ENCODE peak calls at places on chromosome 9, in four cellular contexts. One of them, this sample, is unnamed.

GRCh38 chr9:70021026-70021571 is 22.5 kb upstream of the MAMDC2 start:
- DNase-seq in adipocyte: peak
- DNase-seq in AG09309: peak
- DNase-seq in AG10803: peak
- DNase-seq in this sample: no peak

GRCh38 chr9:137664676-137665075 is 45.9 kb downstream of the EHMT1 start:
- DNase-seq in AG09309: no peak
- DNase-seq in AG10803: no peak
- DNase-seq in adipocyte: no peak
- DNase-seq in this sample: no peak

GRCh38 chr9:94887721-94888120 is 161.2 kb downstream of the AOPEP start:
- DNase-seq in AG09309: no peak
- DNase-seq in adipocyte: no peak
- DNase-seq in AG10803: no peak
- DNase-seq in this sample: no peak

GRCh38 chr9:107784235-107784958 is 294.8 kb upstream of the KLF4 start:
- DNase-seq in AG09309: peak
- DNase-seq in AG10803: peak
- DNase-seq in adipocyte: peak
- DNase-seq in this sample: no peak

GRCh38 chr9:113581865-113582697 is 118.6 kb downstream of the RGS3 start:
- DNase-seq in AG09309: no peak
- DNase-seq in adipocyte: no peak
- DNase-seq in AG10803: peak
- DNase-seq in this sample: peak

GRCh38 chr9:68947015-68947414 is 66.9 kb downstream of the PRKACG start:
- DNase-seq in AG09309: no peak
- DNase-seq in AG10803: no peak
- DNase-seq in adipocyte: no peak
- DNase-seq in this sample: no peak

GRCh38 chr9:136484153-136485048 is 1.6 kb upstream of the SEC16A start:
- DNase-seq in AG10803: peak
- DNase-seq in AG09309: no peak
- DNase-seq in adipocyte: no peak
- DNase-seq in this sample: no peak

GRCh38 chr9:89797970-89798369 is 193.2 kb downstream of the GADD45G start:
- DNase-seq in AG09309: no peak
- DNase-seq in AG10803: no peak
- DNase-seq in adipocyte: no peak
- DNase-seq in this sample: no peak

GRCh38 chr9:113738898-113739604 is 137.1 kb upstream of the ZNF618 start:
- DNase-seq in adipocyte: no peak
- DNase-seq in AG10803: no peak
- DNase-seq in AG09309: no peak
- DNase-seq in this sample: peak

GRCh38 chr9:131104016-131104740 is 7.8 kb downstream of the AIF1L start:
- DNase-seq in AG09309: no peak
- DNase-seq in AG10803: no peak
- DNase-seq in adipocyte: no peak
- DNase-seq in this sample: no peak

GRCh38 chr9:71001780-71002386 is 119.5 kb downstream of the TRPM3 start:
- DNase-seq in adipocyte: peak
- DNase-seq in AG10803: peak
- DNase-seq in AG09309: peak
- DNase-seq in this sample: peak

GRCh38 chr9:84283895-84284294 is 56.7 kb downstream of the SLC28A3 start:
- DNase-seq in adipocyte: no peak
- DNase-seq in AG10803: no peak
- DNase-seq in AG09309: no peak
- DNase-seq in this sample: no peak

GRCh38 chr9:123048748-123049147 is 15.3 kb downstream of the GPR21 start:
- DNase-seq in AG10803: peak
- DNase-seq in AG09309: no peak
- DNase-seq in adipocyte: peak
- DNase-seq in this sample: no peak

GRCh38 chr9:13688990-13689600 is 409.6 kb upstream of the MPDZ start:
- DNase-seq in AG09309: no peak
- DNase-seq in adipocyte: peak
- DNase-seq in AG10803: peak
- DNase-seq in this sample: no peak

GRCh38 chr9:105245720-105246161 is 1.3 kb downstream of the SLC44A1 start:
- DNase-seq in AG09309: no peak
- DNase-seq in adipocyte: no peak
- DNase-seq in AG10803: no peak
- DNase-seq in this sample: no peak

GRCh38 chr9:98502311-98502975 is 206.3 kb downstream of the GABBR2 start:
- DNase-seq in adipocyte: peak
- DNase-seq in AG09309: no peak
- DNase-seq in AG10803: peak
- DNase-seq in this sample: no peak

GRCh38 chr9:2241875-2242741 is 227.0 kb downstream of the SMARCA2 start:
- DNase-seq in adipocyte: peak
- DNase-seq in AG10803: peak
- DNase-seq in AG09309: peak
- DNase-seq in this sample: peak

GRCh38 chr9:106962615-106963363 is 99.8 kb downstream of the ZNF462 start:
- DNase-seq in AG09309: no peak
- DNase-seq in AG10803: no peak
- DNase-seq in adipocyte: peak
- DNase-seq in this sample: no peak

GRCh38 chr9:132114102-132114707 is 34.5 kb upstream of the MED27 start:
- DNase-seq in AG09309: no peak
- DNase-seq in adipocyte: peak
- DNase-seq in AG10803: peak
- DNase-seq in this sample: peak

GRCh38 chr9:109498195-109499060 is at the start of gene PTPN3:
- DNase-seq in AG09309: no peak
- DNase-seq in AG10803: no peak
- DNase-seq in adipocyte: peak
- DNase-seq in this sample: no peak

GRCh38 chr9:136609838-136610311 is 52.8 kb upstream of the EGFL7 start:
- DNase-seq in adipocyte: no peak
- DNase-seq in AG10803: no peak
- DNase-seq in AG09309: no peak
- DNase-seq in this sample: no peak

GRCh38 chr9:105881654-105882349 is 187.5 kb downstream of the TMEM38B start:
- DNase-seq in AG10803: peak
- DNase-seq in AG09309: peak
- DNase-seq in adipocyte: peak
- DNase-seq in this sample: peak

GRCh38 chr9:135413461-135413860 is 66.1 kb upstream of the PPP1R26 start:
- DNase-seq in AG10803: no peak
- DNase-seq in AG09309: no peak
- DNase-seq in adipocyte: no peak
- DNase-seq in this sample: no peak

GRCh38 chr9:131420913-131421312 is 27.0 kb downstream of the PRRC2B start:
- DNase-seq in AG09309: no peak
- DNase-seq in adipocyte: peak
- DNase-seq in AG10803: peak
- DNase-seq in this sample: no peak

GRCh38 chr9:19938990-19939736 is 150.3 kb upstream of the SLC24A2 start:
- DNase-seq in adipocyte: no peak
- DNase-seq in AG09309: no peak
- DNase-seq in AG10803: no peak
- DNase-seq in this sample: no peak

GRCh38 chr9:93209576-93210323 is 25.8 kb downstream of the WNK2 start:
- DNase-seq in AG09309: no peak
- DNase-seq in adipocyte: no peak
- DNase-seq in AG10803: no peak
- DNase-seq in this sample: no peak

GRCh38 chr9:94607340-94607695 is 13.7 kb upstream of the FBP2 start:
- DNase-seq in adipocyte: no peak
- DNase-seq in AG10803: no peak
- DNase-seq in AG09309: no peak
- DNase-seq in this sample: peak

GRCh38 chr9:137433916-137434431 is 7.2 kb downstream of the ENTPD8 start:
- DNase-seq in AG09309: no peak
- DNase-seq in AG10803: no peak
- DNase-seq in adipocyte: no peak
- DNase-seq in this sample: no peak

GRCh38 chr9:27591093-27591492 is 17.8 kb upstream of the C9orf72 start:
- DNase-seq in adipocyte: no peak
- DNase-seq in AG10803: peak
- DNase-seq in AG09309: no peak
- DNase-seq in this sample: no peak

GRCh38 chr9:91416086-91416712 is 7.4 kb downstream of the NFIL3 start:
- DNase-seq in adipocyte: peak
- DNase-seq in AG09309: no peak
- DNase-seq in AG10803: peak
- DNase-seq in this sample: no peak

GRCh38 chr9:82127993-82128710 is 139.6 kb downstream of the SPATA31D1 start:
- DNase-seq in adipocyte: no peak
- DNase-seq in AG09309: no peak
- DNase-seq in AG10803: no peak
- DNase-seq in this sample: no peak

GRCh38 chr9:93906182-93906880 is 48.8 kb downstream of the BARX1 start:
- DNase-seq in AG10803: no peak
- DNase-seq in AG09309: no peak
- DNase-seq in adipocyte: no peak
- DNase-seq in this sample: no peak

GRCh38 chr9:118129541-118129940 is 425.3 kb downstream of the TLR4 start:
- DNase-seq in AG09309: no peak
- DNase-seq in AG10803: no peak
- DNase-seq in adipocyte: no peak
- DNase-seq in this sample: no peak
- H3K4me3 ChIP-seq in AG09309: no peak
- H3K4me3 ChIP-seq in AG10803: no peak
- H3K4me3 ChIP-seq in adipocyte: no peak
- H3K4me3 ChIP-seq in this sample: no peak

GRCh38 chr9:116153765-116154333 is at the start of gene PAPPA:
- DNase-seq in AG10803: no peak
- DNase-seq in AG09309: no peak
- DNase-seq in adipocyte: peak
- DNase-seq in this sample: no peak
- H3K4me3 ChIP-seq in AG10803: peak
- H3K4me3 ChIP-seq in AG09309: peak
- H3K4me3 ChIP-seq in adipocyte: peak
- H3K4me3 ChIP-seq in this sample: no peak

GRCh38 chr9:124342402-124342945 is 72.8 kb downstream of the PSMB7 start:
- DNase-seq in AG10803: no peak
- DNase-seq in adipocyte: no peak
- DNase-seq in AG09309: peak
- DNase-seq in this sample: no peak
- H3K4me3 ChIP-seq in AG10803: no peak
- H3K4me3 ChIP-seq in adipocyte: no peak
- H3K4me3 ChIP-seq in AG09309: no peak
- H3K4me3 ChIP-seq in this sample: no peak

GRCh38 chr9:128027166-128027539 is 40.0 kb downstream of the NAIF1 start:
- DNase-seq in adipocyte: no peak
- DNase-seq in AG09309: no peak
- DNase-seq in AG10803: peak
- DNase-seq in this sample: no peak

GRCh38 chr9:128025756-128026155 is 41.4 kb downstream of the NAIF1 start:
- DNase-seq in adipocyte: no peak
- DNase-seq in AG09309: no peak
- DNase-seq in AG10803: no peak
- DNase-seq in this sample: no peak

GRCh38 chr9:128027705-128028104 is 39.4 kb downstream of the NAIF1 start:
- DNase-seq in adipocyte: no peak
- DNase-seq in AG09309: no peak
- DNase-seq in AG10803: no peak
- DNase-seq in this sample: no peak

GRCh38 chr9:128024761-128025308 is 42.3 kb downstream of the NAIF1 start:
- DNase-seq in AG10803: no peak
- DNase-seq in adipocyte: no peak
- DNase-seq in AG09309: no peak
- DNase-seq in this sample: no peak

GRCh38 chr9:128026255-128027165 is 40.6 kb downstream of the NAIF1 start:
- DNase-seq in AG09309: no peak
- DNase-seq in adipocyte: no peak
- DNase-seq in AG10803: no peak
- DNase-seq in this sample: peak
- H3K4me3 ChIP-seq in AG09309: no peak
- H3K4me3 ChIP-seq in adipocyte: no peak
- H3K4me3 ChIP-seq in AG10803: no peak
- H3K4me3 ChIP-seq in this sample: no peak

GRCh38 chr9:115000217-115000639 is 69.8 kb upstream of the TNFSF8 start:
- DNase-seq in AG10803: peak
- DNase-seq in adipocyte: no peak
- DNase-seq in AG09309: no peak
- DNase-seq in this sample: no peak
- H3K4me3 ChIP-seq in AG10803: no peak
- H3K4me3 ChIP-seq in adipocyte: no peak
- H3K4me3 ChIP-seq in AG09309: no peak
- H3K4me3 ChIP-seq in this sample: no peak

GRCh38 chr9:111529787-111530186 is 4.8 kb downstream of the ZNF483 start:
- DNase-seq in adipocyte: no peak
- DNase-seq in AG09309: no peak
- DNase-seq in AG10803: no peak
- DNase-seq in this sample: no peak
- H3K4me3 ChIP-seq in adipocyte: no peak
- H3K4me3 ChIP-seq in AG09309: no peak
- H3K4me3 ChIP-seq in AG10803: no peak
- H3K4me3 ChIP-seq in this sample: no peak

GRCh38 chr9:130039504-130040147 is 3.4 kb downstream of the FNBP1 start:
- DNase-seq in AG09309: no peak
- DNase-seq in adipocyte: no peak
- DNase-seq in AG10803: no peak
- DNase-seq in this sample: peak
- H3K4me3 ChIP-seq in AG09309: no peak
- H3K4me3 ChIP-seq in adipocyte: no peak
- H3K4me3 ChIP-seq in AG10803: no peak
- H3K4me3 ChIP-seq in this sample: peak

GRCh38 chr9:134359493-134360179 is 33.4 kb downstream of the RXRA start:
- DNase-seq in adipocyte: no peak
- DNase-seq in AG09309: no peak
- DNase-seq in AG10803: no peak
- DNase-seq in this sample: no peak
- H3K4me3 ChIP-seq in adipocyte: no peak
- H3K4me3 ChIP-seq in AG09309: no peak
- H3K4me3 ChIP-seq in AG10803: no peak
- H3K4me3 ChIP-seq in this sample: no peak

GRCh38 chr9:76615149-76615548 is 149.1 kb upstream of the PCA3 start:
- DNase-seq in AG10803: no peak
- DNase-seq in adipocyte: no peak
- DNase-seq in AG09309: no peak
- DNase-seq in this sample: no peak
- H3K4me3 ChIP-seq in AG10803: no peak
- H3K4me3 ChIP-seq in adipocyte: no peak
- H3K4me3 ChIP-seq in AG09309: no peak
- H3K4me3 ChIP-seq in this sample: no peak

This sample was measured in Karpas-422.